ENCODE peak calls at places on chromosomes 12 and 14, in nine cellular contexts. R is mammary epithelial cell, O is tibial artery, Y is uterus, I is upper lobe of right lung, H is A549, L is psoas muscle, G is lower lobe of right lung, P is PC-3. T is an unnamed sample. For H3K4me1 and H3K9me3, the result is how much of the 10 kb centered on the place peaks cover.

GRCh38 chr14:94395900-94396574 is 7.6 kb upstream of the SERPINA1 start:
- DNase-seq in O (no peak), Y (no peak), P (no peak), R (no peak), L (no peak), H (peak), G (no peak), I (no peak), T (no peak)

GRCh38 chr12:53289891-53290290 is 5.5 kb upstream of the PFDN5 start:
- DNase-seq in Y (no peak), G (no peak), P (peak), R (no peak), H (no peak), L (no peak), O (no peak), I (no peak), T (no peak)

GRCh38 chr14:53389207-53389606 is 236.1 kb upstream of the DDHD1 start:
- DNase-seq in I (no peak), Y (no peak), L (no peak), R (peak), H (no peak), O (no peak), P (peak), G (no peak), T (no peak)

GRCh38 chr14:59189281-59189821 is 884 bp downstream of the DAAM1 start:
- DNase-seq in H (peak), P (peak), Y (peak), R (peak), I (peak), O (no peak), G (peak), L (peak), T (peak)

GRCh38 chr12:65501093-65501621 is 222.7 kb downstream of the MSRB3 start:
- DNase-seq in R (no peak), P (no peak), H (no peak), O (peak), G (peak), I (no peak), Y (peak), L (peak), T (peak)

GRCh38 chr14:88005978-88006851 is 1.3 kb downstream of the GPR65 start:
- DNase-seq in Y (no peak), G (peak), O (no peak), L (no peak), H (no peak), I (no peak), P (no peak), R (no peak), T (no peak)

GRCh38 chr12:124433147-124433874 is 134.1 kb downstream of the NCOR2 start:
- DNase-seq in L (peak), I (no peak), G (no peak), P (no peak), R (no peak), O (peak), H (no peak), Y (no peak), T (no peak)

GRCh38 chr12:129659927-129660326 is 243.9 kb downstream of the TMEM132D start:
- DNase-seq in Y (no peak), I (no peak), L (no peak), O (no peak), R (no peak), P (no peak), G (no peak), H (no peak), T (no peak)

GRCh38 chr12:52164624-52165023 is 27.2 kb downstream of the KRT80 start:
- DNase-seq in L (no peak), I (no peak), H (peak), R (no peak), P (peak), G (no peak), Y (no peak), O (no peak), T (no peak)

GRCh38 chr12:103688659-103689058 is 101.6 kb downstream of the STAB2 start:
- DNase-seq in I (no peak), L (no peak), H (no peak), P (no peak), Y (no peak), G (no peak), O (no peak), R (no peak), T (no peak)

GRCh38 chr14:29913550-29913949 is 14.1 kb downstream of the PRKD1 start:
- DNase-seq in Y (no peak), H (no peak), O (no peak), R (no peak), P (no peak), I (no peak), G (no peak), L (no peak), T (no peak)

GRCh38 chr12:106648736-106649135 is 65.9 kb downstream of the RFX4 start:
- DNase-seq in L (no peak), O (no peak), R (no peak), I (no peak), Y (no peak), P (no peak), G (no peak), H (no peak), T (no peak)

GRCh38 chr12:122944588-122944987 is 21.7 kb downstream of the ABCB9 start:
- DNase-seq in P (peak), Y (no peak), L (no peak), R (peak), I (no peak), H (peak), G (no peak), O (no peak), T (no peak)

GRCh38 chr14:89977668-89978067 is 21.9 kb downstream of the TDP1 start:
- DNase-seq in H (no peak), O (no peak), I (no peak), Y (no peak), P (no peak), L (no peak), G (no peak), R (no peak), T (no peak)

GRCh38 chr14:96851694-96852381 is 54.7 kb downstream of the VRK1 start:
- DNase-seq in O (no peak), P (peak), Y (no peak), L (no peak), H (no peak), R (peak), I (no peak), G (no peak), T (no peak)

GRCh38 chr12:44367916-44368315 is 508.2 kb downstream of the NELL2 start:
- DNase-seq in G (no peak), L (no peak), R (no peak), P (no peak), I (no peak), H (no peak), Y (no peak), O (no peak), T (no peak)

GRCh38 chr12:1847411-1847810 is 27.0 kb downstream of the LRTM2 start:
- DNase-seq in G (no peak), L (no peak), I (no peak), P (no peak), O (no peak), R (no peak), Y (no peak), H (no peak), T (no peak)

GRCh38 chr12:109510196-109510595 is 32.8 kb downstream of the UBE3B start:
- DNase-seq in Y (no peak), R (no peak), G (no peak), H (no peak), P (no peak), O (no peak), I (no peak), L (no peak), T (no peak)

GRCh38 chr12:116601524-116601923 is 42.3 kb downstream of the MAP1LC3B2 start:
- DNase-seq in P (peak), G (no peak), Y (no peak), L (no peak), R (peak), O (no peak), I (no peak), H (no peak), T (no peak)

GRCh38 chr14:81331229-81332026 is 68.7 kb downstream of the STON2 start:
- DNase-seq in H (no peak), R (peak), I (no peak), O (no peak), G (no peak), Y (no peak), P (no peak), L (no peak), T (no peak)

GRCh38 chr12:130195776-130196175 is 33.5 kb downstream of the FZD10 start:
- DNase-seq in H (no peak), P (no peak), R (no peak), Y (no peak), I (no peak), G (no peak), L (no peak), O (no peak), T (no peak)

GRCh38 chr14:60508707-60509437 is at the start of gene SIX6:
- DNase-seq in Y (no peak), P (no peak), I (peak), R (no peak), G (no peak), O (no peak), H (no peak), L (peak), T (no peak)
- H3K4me1 ChIP-seq in Y (under half), P (under half), I (under half), R (under half), G (under half), O (under half), H (under half), L (under half), T (under half)

GRCh38 chr14:75217508-75218206 is 41.2 kb upstream of the TMED10 start:
- DNase-seq in L (no peak), H (no peak), P (no peak), Y (no peak), R (peak), G (no peak), O (no peak), I (no peak), T (no peak)

GRCh38 chr14:75222208-75222701 is 45.8 kb upstream of the TMED10 start:
- DNase-seq in O (peak), G (peak), L (no peak), I (peak), H (no peak), R (peak), Y (no peak), P (no peak), T (peak)

GRCh38 chr14:75221797-75222196 is 45.4 kb upstream of the TMED10 start:
- DNase-seq in I (no peak), L (no peak), O (no peak), G (no peak), P (no peak), R (peak), Y (no peak), H (no peak), T (no peak)

GRCh38 chr14:75216427-75217006 is 40.1 kb upstream of the TMED10 start:
- DNase-seq in O (no peak), L (no peak), I (no peak), H (no peak), R (no peak), P (no peak), Y (no peak), G (no peak), T (no peak)

DNA sequence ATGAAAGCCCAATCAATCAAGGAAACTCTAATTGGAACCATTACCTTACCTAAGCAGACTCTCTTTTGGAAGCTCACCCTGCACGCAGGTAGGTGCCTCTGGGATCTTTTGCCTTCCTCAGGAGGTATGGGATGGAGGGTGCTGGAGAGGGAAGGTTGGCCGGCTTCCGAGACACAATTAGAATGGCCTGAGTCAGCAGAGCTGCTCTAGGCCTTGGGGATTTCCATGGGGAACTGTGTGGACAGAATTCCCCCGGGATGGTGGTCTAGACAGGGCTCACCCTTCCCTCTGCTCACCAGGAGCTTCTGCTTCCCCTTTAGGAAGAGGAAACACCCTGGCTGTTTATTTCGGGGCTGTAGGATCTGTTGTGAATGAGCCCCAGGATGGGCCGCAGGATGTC is 43.7 kb upstream of the TMED10 start:
- DNase-seq in I (no peak), L (no peak), R (no peak), P (no peak), O (no peak), H (no peak), Y (no peak), G (no peak), T (no peak)
- H3K27ac ChIP-seq in I (no peak), L (no peak), R (no peak), P (no peak), O (no peak), H (no peak), Y (no peak), G (no peak), T (no peak)

GRCh38 chr14:105877645-105878044 is 351.3 kb downstream of the TMEM121 start:
- DNase-seq in L (peak), O (peak), R (no peak), P (no peak), Y (no peak), H (no peak), I (no peak), G (peak), T (no peak)
- H3K9me3 ChIP-seq in L (under half), O (under half), R (under half), P (under half), Y (under half), H (under half), I (under half), G (under half), T (under half)

GRCh38 chr12:28802706-28803438 is 346.2 kb upstream of the FAR2 start:
- DNase-seq in R (no peak), I (no peak), G (no peak), Y (no peak), P (no peak), H (no peak), O (no peak), L (peak), T (no peak)

GRCh38 chr12:28794796-28795195 is 354.3 kb upstream of the FAR2 start:
- DNase-seq in I (no peak), P (no peak), R (no peak), O (no peak), G (no peak), L (no peak), H (no peak), Y (no peak), T (no peak)

GRCh38 chr12:28795306-28795705 is 353.8 kb upstream of the FAR2 start:
- DNase-seq in P (peak), L (no peak), Y (no peak), I (no peak), G (no peak), O (no peak), R (peak), H (peak), T (no peak)

GRCh38 chr12:28800129-28800528 is 348.9 kb upstream of the FAR2 start:
- DNase-seq in L (no peak), R (no peak), G (no peak), I (no peak), P (no peak), Y (no peak), H (no peak), O (no peak), T (no peak)

DNA sequence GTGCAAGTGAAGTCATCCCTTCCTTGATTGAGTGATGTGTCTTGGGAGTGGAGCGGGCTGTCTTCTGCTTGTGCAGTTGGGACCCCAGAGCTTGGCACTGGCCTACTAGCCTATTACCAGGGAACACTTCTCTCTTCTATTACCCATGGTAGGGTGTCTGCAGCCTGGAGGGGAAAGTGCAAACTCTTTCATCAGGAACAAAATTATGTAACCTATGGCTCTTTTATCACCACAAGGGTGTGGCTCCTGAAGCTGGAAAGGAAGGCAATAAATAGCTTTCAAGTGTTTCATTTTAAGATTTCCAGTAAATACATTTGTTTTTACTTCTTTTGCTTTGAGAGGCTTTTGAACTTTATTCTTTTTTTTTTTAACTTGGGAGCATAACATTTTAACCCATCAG is 349.7 kb upstream of the FAR2 start:
- DNase-seq in H (no peak), R (no peak), P (peak), O (no peak), L (no peak), G (peak), I (no peak), Y (no peak), T (no peak)
- H3K4me1 ChIP-seq in H (under half), R (under half), P (under half), O (under half), L (under half), G (under half), I (under half), Y (under half), T (under half)

DNA sequence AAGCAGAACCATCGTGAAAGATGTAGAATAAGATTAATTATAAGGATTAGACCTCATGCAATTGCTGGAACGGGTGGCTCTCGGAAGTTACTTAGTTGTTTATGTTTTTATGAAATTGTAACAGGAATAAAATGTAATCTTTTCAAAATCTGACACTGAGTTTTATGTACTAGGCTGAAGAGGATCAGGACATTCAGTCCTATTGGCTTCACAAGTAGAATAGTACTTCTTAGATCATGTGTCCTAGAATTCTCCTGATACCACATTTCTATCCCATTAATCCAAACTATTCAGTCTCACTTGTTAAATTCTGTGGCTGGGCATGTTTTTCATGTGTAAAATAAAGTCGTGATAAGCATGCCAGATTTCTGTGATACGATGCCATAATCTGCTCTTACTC is 423.5 kb upstream of the OR4E1 start:
- DNase-seq in P (no peak), I (no peak), H (no peak), L (no peak), O (no peak), G (no peak), Y (no peak), R (no peak), T (no peak)
- H3K27ac ChIP-seq in P (no peak), I (no peak), H (no peak), L (no peak), O (peak), G (no peak), Y (peak), R (no peak), T (no peak)

GRCh38 chr14:105926415-105927093 is 400.2 kb downstream of the TMEM121 start:
- DNase-seq in P (no peak), H (no peak), Y (no peak), R (no peak), L (peak), O (no peak), G (peak), I (peak), T (no peak)

GRCh38 chr14:105927661-105928060 is 401.3 kb downstream of the TMEM121 start:
- DNase-seq in I (no peak), P (no peak), G (peak), R (no peak), O (no peak), Y (no peak), H (no peak), L (no peak), T (peak)

GRCh38 chr14:105927094-105927475 is 400.7 kb downstream of the TMEM121 start:
- DNase-seq in G (peak), H (no peak), P (no peak), R (no peak), I (no peak), Y (no peak), O (no peak), L (peak), T (no peak)

GRCh38 chr14:105924951-105925591 is 398.7 kb downstream of the TMEM121 start:
- DNase-seq in H (no peak), R (no peak), G (peak), Y (no peak), O (peak), P (no peak), I (peak), L (peak), T (peak)

GRCh38 chr14:105925615-105926414 is 399.4 kb downstream of the TMEM121 start:
- DNase-seq in G (peak), P (no peak), L (peak), R (no peak), H (no peak), Y (no peak), I (no peak), O (peak), T (peak)
- H3K9me3 ChIP-seq in G (under half), P (under half), L (under half), R (under half), H (under half), Y (under half), I (under half), O (under half), T (under half)

GRCh38 chr14:68244272-68244975 is 424.8 kb downstream of the RAD51B start:
- DNase-seq in I (no peak), H (no peak), P (no peak), G (no peak), L (no peak), R (no peak), O (no peak), Y (no peak), T (no peak)

GRCh38 chr14:68246074-68246980 is 426.7 kb downstream of the RAD51B start:
- DNase-seq in L (no peak), G (no peak), Y (no peak), I (no peak), P (peak), H (no peak), O (no peak), R (no peak), T (no peak)

GRCh38 chr14:68241862-68242490 is 422.4 kb downstream of the RAD51B start:
- DNase-seq in L (no peak), I (no peak), H (no peak), G (no peak), R (no peak), P (no peak), O (no peak), Y (no peak), T (no peak)

GRCh38 chr14:68245146-68246073 is 425.8 kb downstream of the RAD51B start:
- DNase-seq in I (no peak), R (peak), H (no peak), O (no peak), Y (peak), G (no peak), L (no peak), P (no peak), T (no peak)

GRCh38 chr14:68243441-68244010 is 423.9 kb downstream of the RAD51B start:
- DNase-seq in G (no peak), I (no peak), Y (no peak), O (no peak), H (no peak), P (no peak), R (no peak), L (no peak), T (no peak)
- H3K4me1 ChIP-seq in G (half or more), I (half or more), Y (under half), O (under half), H (under half), P (under half), R (under half), L (half or more), T (under half)

DNA sequence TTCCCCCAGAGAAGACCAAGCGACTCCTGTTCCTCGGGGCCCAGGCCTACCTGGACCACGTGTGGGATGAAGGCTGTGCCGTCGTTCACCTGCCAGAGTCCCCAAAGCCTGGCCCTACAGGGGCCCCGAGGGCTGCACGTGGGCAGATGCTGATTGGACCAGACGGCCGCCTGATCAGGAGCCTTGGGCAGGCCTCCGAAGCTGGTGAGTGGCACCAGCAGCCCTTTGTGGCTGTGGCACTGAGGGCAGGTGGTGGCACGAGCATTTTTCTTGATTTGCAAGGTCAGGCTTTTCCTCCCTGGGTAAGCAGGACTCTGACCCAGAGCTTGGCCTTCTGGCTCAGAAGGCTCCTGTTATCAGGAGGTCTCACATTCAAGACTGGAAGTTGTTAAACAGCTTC is 2.7 kb downstream of the SIVA1 start:
- DNase-seq in R (no peak), I (no peak), Y (no peak), L (no peak), H (no peak), G (no peak), P (no peak), O (no peak), T (no peak)
- H3K27ac ChIP-seq in R (no peak), I (no peak), Y (no peak), L (peak), H (no peak), G (no peak), P (no peak), O (no peak), T (no peak)